ENCODE peak calls at places on chromosomes 6 and 20, in five cellular contexts. I, C, J, H and Z are unnamed samples. For H3K4me1, the result is how much of the 10 kb centered on the place peaks cover.

GRCh38 chr6:164612731-164613130 is 696.7 kb downstream of the C6orf118 start:
- DNase-seq in I (no peak), H (no peak), J (no peak), C (no peak), Z (no peak)

GRCh38 chr6:32785781-32786533 is 22.6 kb upstream of the HLA-DQB2 start:
- DNase-seq in I (peak), C (no peak), J (peak), H (no peak), Z (no peak)

GRCh38 chr6:33620158-33620583 is 951 bp upstream of the ITPR3 start:
- DNase-seq in I (peak), C (no peak), H (peak), J (no peak), Z (no peak)

GRCh38 chr6:170057961-170058877 is 232.7 kb downstream of the DLL1 start:
- DNase-seq in J (no peak), H (peak), I (no peak), C (no peak), Z (no peak)

GRCh38 chr20:31560900-31561598 is 44.0 kb upstream of the ID1 start:
- DNase-seq in I (no peak), J (no peak), H (no peak), C (peak), Z (peak)

GRCh38 chr6:55617272-55617671 is 38.3 kb upstream of the HMGCLL1 start:
- DNase-seq in C (no peak), J (peak), H (no peak), I (no peak), Z (peak)

GRCh38 chr6:85640806-85641205 is 1.9 kb downstream of the SYNCRIP start:
- DNase-seq in I (no peak), C (no peak), J (no peak), H (no peak), Z (no peak)

GRCh38 chr6:105330913-105331312 is 72.0 kb downstream of the PREP start:
- DNase-seq in C (no peak), I (no peak), H (no peak), J (no peak), Z (no peak)

GRCh38 chr6:132504757-132505156 is 8.2 kb downstream of the STX7 start:
- DNase-seq in J (no peak), C (no peak), I (no peak), H (no peak), Z (no peak)

GRCh38 chr20:47635256-47635655 is 133.6 kb downstream of the NCOA3 start:
- DNase-seq in H (no peak), I (no peak), J (no peak), C (no peak), Z (no peak)

GRCh38 chr6:169528755-169529154 is 173.1 kb downstream of the WDR27 start:
- DNase-seq in J (no peak), I (no peak), H (no peak), C (no peak), Z (no peak)

GRCh38 chr6:158876886-158877285 is 57.7 kb upstream of the EZR start:
- DNase-seq in H (no peak), C (no peak), J (no peak), I (no peak), Z (no peak)

GRCh38 chr6:42120895-42121865 is 21.2 kb downstream of the C6orf132 start:
- DNase-seq in C (no peak), I (no peak), H (no peak), J (no peak), Z (no peak)

GRCh38 chr20:46698788-46699187 is 9.5 kb upstream of the TP53RK start:
- DNase-seq in C (no peak), H (no peak), I (no peak), J (no peak), Z (no peak)

GRCh38 chr20:50482396-50482890 is 27.7 kb upstream of the PTPN1 start:
- DNase-seq in J (no peak), I (no peak), C (no peak), H (no peak), Z (no peak)

GRCh38 chr20:41249371-41249770 is 68.2 kb downstream of the ZHX3 start:
- DNase-seq in J (no peak), C (peak), I (peak), H (peak), Z (peak)

GRCh38 chr20:63085087-63085861 is 78.5 kb upstream of the BHLHE23 start:
- DNase-seq in C (peak), I (no peak), H (peak), J (no peak), Z (no peak)

GRCh38 chr20:21028921-21029320 is 77.2 kb downstream of the LINC00237 start:
- DNase-seq in C (no peak), H (no peak), I (no peak), J (no peak), Z (no peak)

GRCh38 chr6:8215631-8216030 is 113.3 kb upstream of the EEF1E1 start:
- DNase-seq in J (no peak), C (no peak), I (no peak), H (no peak), Z (no peak)

DNA sequence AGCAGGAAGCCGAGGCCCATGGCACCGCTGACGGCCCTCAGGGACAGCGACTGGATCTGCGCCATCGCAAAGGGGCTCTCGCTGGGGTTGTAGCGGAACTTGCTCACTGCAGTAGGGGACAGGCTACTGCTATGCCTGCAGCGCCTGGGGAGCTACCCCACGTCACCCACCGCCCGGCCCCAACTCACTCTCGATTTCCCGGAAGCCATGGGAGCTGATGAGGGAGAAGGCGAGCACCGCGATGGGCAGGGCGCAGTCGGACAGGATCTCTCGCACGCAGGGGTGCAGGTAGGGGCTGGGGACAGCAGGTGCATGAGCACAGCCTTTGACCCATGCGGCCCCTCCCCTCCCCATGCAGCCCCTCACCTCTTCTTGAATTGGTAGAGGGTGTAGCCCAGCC is 9.8 kb downstream of the SLC4A11 start:
- DNase-seq in C (no peak), H (no peak), J (no peak), I (no peak), Z (no peak)
- H3K4me1 ChIP-seq in C (under half), H (under half), J (under half), I (under half), Z (under half)

DNA sequence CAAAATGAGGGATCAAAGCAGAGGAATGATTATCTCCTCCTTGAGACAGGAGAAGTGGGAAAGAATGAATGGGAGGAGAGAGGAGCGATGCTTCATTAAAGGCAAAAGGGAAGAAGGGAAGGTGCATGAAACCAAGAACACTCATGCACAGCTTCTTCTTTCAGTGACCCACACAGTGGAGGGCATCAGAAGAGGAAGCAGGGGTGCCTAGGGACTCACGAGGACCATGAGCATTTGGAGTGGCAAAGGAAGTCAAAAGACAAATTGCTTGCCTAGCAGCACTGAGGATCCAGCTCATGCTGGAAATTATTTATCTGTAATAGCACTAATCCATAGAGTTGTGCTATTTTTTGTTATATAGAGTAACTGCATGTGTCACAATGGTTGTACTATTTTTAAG is 66.1 kb downstream of the SMLR1 start:
- DNase-seq in J (no peak), C (no peak), H (no peak), I (no peak), Z (no peak)
- H3K4me3 ChIP-seq in J (no peak), C (no peak), H (no peak), I (no peak), Z (no peak)

GRCh38 chr6:116397960-116398359 is 27.2 kb downstream of the DSE start:
- DNase-seq in C (no peak), I (no peak), J (no peak), H (no peak), Z (peak)
- H3K4me1 ChIP-seq in C (under half), I (under half), J (under half), H (under half), Z (under half)

GRCh38 chr6:138572200-138572875 is 73.0 kb upstream of the NHSL1 start:
- DNase-seq in I (peak), C (peak), J (peak), H (peak), Z (peak)

GRCh38 chr6:138571585-138572199 is 72.4 kb upstream of the NHSL1 start:
- DNase-seq in H (no peak), J (no peak), C (no peak), I (no peak), Z (no peak)

GRCh38 chr6:138569970-138570715 is 70.8 kb upstream of the NHSL1 start:
- DNase-seq in H (no peak), I (no peak), J (no peak), C (no peak), Z (no peak)

GRCh38 chr6:138570716-138571020 is 71.4 kb upstream of the NHSL1 start:
- DNase-seq in J (no peak), C (no peak), I (no peak), H (no peak), Z (no peak)

DNA sequence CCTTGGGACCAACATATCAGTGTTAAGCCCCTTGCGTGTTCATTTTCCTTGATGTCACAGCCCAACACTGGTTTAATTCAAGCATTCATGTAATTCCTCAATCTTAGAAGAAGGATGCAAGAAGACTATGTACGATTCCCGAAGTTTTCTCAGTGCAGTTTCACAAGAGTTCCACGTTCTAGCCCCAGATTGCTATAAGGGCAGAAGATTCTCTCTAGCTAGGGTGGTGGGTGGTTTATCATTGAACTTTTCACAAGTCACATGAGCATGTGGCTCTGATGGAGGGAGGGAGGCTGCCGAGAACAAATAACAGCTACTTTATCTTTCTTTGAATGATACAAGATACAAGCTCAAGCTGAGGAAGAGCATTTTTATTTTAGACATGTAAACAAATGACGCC is 71.9 kb upstream of the NHSL1 start:
- DNase-seq in I (no peak), J (no peak), H (no peak), C (no peak), Z (peak)
- H3K4me3 ChIP-seq in I (peak), J (peak), H (no peak), C (peak), Z (peak)

GRCh38 chr6:17964633-17965032 is 22.8 kb downstream of the KIF13A start:
- DNase-seq in J (no peak), I (no peak), C (no peak), H (no peak), Z (peak)

GRCh38 chr6:17968081-17968518 is 19.3 kb downstream of the KIF13A start:
- DNase-seq in C (peak), H (no peak), I (no peak), J (no peak), Z (peak)

GRCh38 chr6:17967668-17968067 is 19.8 kb downstream of the KIF13A start:
- DNase-seq in I (no peak), J (no peak), C (no peak), H (no peak), Z (no peak)

GRCh38 chr6:17965397-17965796 is 22.0 kb downstream of the KIF13A start:
- DNase-seq in J (no peak), C (no peak), H (no peak), I (no peak), Z (peak)

GRCh38 chr6:17966451-17966850 is 21.0 kb downstream of the KIF13A start:
- DNase-seq in H (no peak), J (no peak), C (no peak), I (no peak), Z (no peak)
- H3K4me1 ChIP-seq in H (under half), J (under half), C (half or more), I (half or more), Z (half or more)